ENCODE peak calls at places on chromosome X, in five cellular contexts. R, N, B, E and L are unnamed samples. For H3K4me1, the result is how much of the 10 kb centered on the place peaks cover.

GRCh38 chrX:24216037-24216436 is 66.5 kb downstream of the ZFX start:
- DNase-seq in R (no peak), N (no peak), B (no peak), E (no peak), L (no peak)

GRCh38 chrX:46029777-46030176 is 515.4 kb downstream of the ZNF674 start:
- DNase-seq in R (peak), N (no peak), B (no peak), E (no peak), L (no peak)

GRCh38 chrX:153735274-153735673 is 10.6 kb downstream of the ABCD1 start:
- DNase-seq in R (no peak), N (no peak), B (no peak), E (no peak), L (no peak)

GRCh38 chrX:72305286-72306084 is at the start of gene CITED1:
- DNase-seq in R (no peak), N (no peak), B (no peak), E (no peak), L (peak)

GRCh38 chrX:139766545-139766983 is 58.6 kb upstream of the MCF2 start:
- DNase-seq in R (no peak), N (no peak), B (no peak), E (no peak), L (no peak)

GRCh38 chrX:30597258-30598012 is 19.9 kb upstream of the TASL start:
- DNase-seq in R (no peak), N (no peak), B (no peak), E (no peak), L (no peak)

GRCh38 chrX:68936608-68937007 is 107.8 kb downstream of the EFNB1 start:
- DNase-seq in R (peak), N (no peak), B (no peak), E (peak), L (no peak)

GRCh38 chrX:13014111-13015094 is 30.0 kb downstream of the FAM9C start:
- DNase-seq in R (no peak), N (no peak), B (no peak), E (no peak), L (no peak)

GRCh38 chrX:41634284-41634683 is 54.5 kb upstream of the GPR34 start:
- DNase-seq in R (peak), N (no peak), B (no peak), E (peak), L (no peak)

GRCh38 chrX:41799661-41800060 is 75.7 kb downstream of the GPR82 start:
- DNase-seq in R (no peak), N (no peak), B (no peak), E (no peak), L (peak)

GRCh38 chrX:104112326-104112951 is at the start of gene ZCCHC18:
- DNase-seq in R (peak), N (peak), B (peak), E (no peak), L (peak)

GRCh38 chrX:53287493-53288138 is 6.2 kb upstream of the IQSEC2 start:
- DNase-seq in R (peak), N (peak), B (peak), E (peak), L (peak)

GRCh38 chrX:9383655-9384054 is 81.2 kb upstream of the TBL1X start:
- DNase-seq in R (no peak), N (no peak), B (no peak), E (no peak), L (no peak)

GRCh38 chrX:112163916-112164315 is 81.3 kb upstream of the TRPC5 start:
- DNase-seq in R (no peak), N (no peak), B (no peak), E (no peak), L (no peak)

GRCh38 chrX:130575831-130576404 is 174.1 kb downstream of the RBMX2 start:
- DNase-seq in R (peak), N (peak), B (no peak), E (no peak), L (peak)

GRCh38 chrX:40176979-40177430 is 79.2 kb upstream of the BCOR start:
- DNase-seq in R (peak), N (peak), B (no peak), E (no peak), L (no peak)

GRCh38 chrX:39679497-39680157 is 418.1 kb downstream of the BCOR start:
- DNase-seq in R (no peak), N (no peak), B (no peak), E (no peak), L (no peak)

GRCh38 chrX:9816094-9816700 is 30.0 kb downstream of the SHROOM2 start:
- DNase-seq in R (no peak), N (no peak), B (no peak), E (no peak), L (peak)

GRCh38 chrX:40952855-40953254 is 132.4 kb upstream of the USP9X start:
- DNase-seq in R (peak), N (no peak), B (no peak), E (no peak), L (no peak)

GRCh38 chrX:21998037-21998436 is 34.1 kb upstream of the PHEX start:
- DNase-seq in R (no peak), N (no peak), B (no peak), E (no peak), L (no peak)

GRCh38 chrX:78923198-78924015 is 21.8 kb upstream of the P2RY10 start:
- DNase-seq in R (no peak), N (no peak), B (no peak), E (no peak), L (no peak)

GRCh38 chrX:115642895-115643530 is 82.0 kb downstream of the PLS3 start:
- DNase-seq in R (peak), N (no peak), B (no peak), E (no peak), L (peak)

GRCh38 chrX:55340896-55341433 is 76.2 kb upstream of the PAGE3 start:
- DNase-seq in R (no peak), N (no peak), B (no peak), E (no peak), L (no peak)

GRCh38 chrX:54808109-54808604 is 612 bp downstream of the MAGED2 start:
- DNase-seq in R (peak), N (peak), B (peak), E (peak), L (peak)

GRCh38 chrX:112630187-112630586 is 49.6 kb downstream of the LHFPL1 start:
- DNase-seq in R (no peak), N (no peak), B (no peak), E (no peak), L (no peak)

GRCh38 chrX:39150210-39150609 is 349.0 kb downstream of the MID1IP1 start:
- DNase-seq in R (no peak), N (no peak), B (no peak), E (no peak), L (no peak)

GRCh38 chrX:17081535-17081934 is 135.1 kb downstream of the REPS2 start:
- DNase-seq in R (peak), N (no peak), B (no peak), E (no peak), L (no peak)

GRCh38 chrX:23012162-23012561 is 12.4 kb downstream of the DDX53 start:
- DNase-seq in R (no peak), N (no peak), B (no peak), E (no peak), L (no peak)

GRCh38 chrX:74535211-74535621 is 79.2 kb downstream of the RLIM start:
- DNase-seq in R (peak), N (no peak), B (no peak), E (no peak), L (peak)

GRCh38 chrX:56794831-56795230 is 65.8 kb downstream of the NBDY start:
- DNase-seq in R (no peak), N (no peak), B (no peak), E (no peak), L (no peak)

GRCh38 chrX:20433376-20433775 is 166.7 kb upstream of the RPS6KA3 start:
- DNase-seq in R (no peak), N (no peak), B (no peak), E (no peak), L (no peak)

GRCh38 chrX:131068945-131069719 is 11.0 kb downstream of the ARHGAP36 start:
- DNase-seq in R (peak), N (no peak), B (no peak), E (no peak), L (no peak)

GRCh38 chrX:1518512-1518911 is 18.5 kb downstream of the P2RY8 start:
- DNase-seq in R (no peak), N (no peak), B (peak), E (no peak), L (no peak)
- H3K4me1 ChIP-seq in R (under half), N (under half), B (under half), E (under half), L (under half)

DNA sequence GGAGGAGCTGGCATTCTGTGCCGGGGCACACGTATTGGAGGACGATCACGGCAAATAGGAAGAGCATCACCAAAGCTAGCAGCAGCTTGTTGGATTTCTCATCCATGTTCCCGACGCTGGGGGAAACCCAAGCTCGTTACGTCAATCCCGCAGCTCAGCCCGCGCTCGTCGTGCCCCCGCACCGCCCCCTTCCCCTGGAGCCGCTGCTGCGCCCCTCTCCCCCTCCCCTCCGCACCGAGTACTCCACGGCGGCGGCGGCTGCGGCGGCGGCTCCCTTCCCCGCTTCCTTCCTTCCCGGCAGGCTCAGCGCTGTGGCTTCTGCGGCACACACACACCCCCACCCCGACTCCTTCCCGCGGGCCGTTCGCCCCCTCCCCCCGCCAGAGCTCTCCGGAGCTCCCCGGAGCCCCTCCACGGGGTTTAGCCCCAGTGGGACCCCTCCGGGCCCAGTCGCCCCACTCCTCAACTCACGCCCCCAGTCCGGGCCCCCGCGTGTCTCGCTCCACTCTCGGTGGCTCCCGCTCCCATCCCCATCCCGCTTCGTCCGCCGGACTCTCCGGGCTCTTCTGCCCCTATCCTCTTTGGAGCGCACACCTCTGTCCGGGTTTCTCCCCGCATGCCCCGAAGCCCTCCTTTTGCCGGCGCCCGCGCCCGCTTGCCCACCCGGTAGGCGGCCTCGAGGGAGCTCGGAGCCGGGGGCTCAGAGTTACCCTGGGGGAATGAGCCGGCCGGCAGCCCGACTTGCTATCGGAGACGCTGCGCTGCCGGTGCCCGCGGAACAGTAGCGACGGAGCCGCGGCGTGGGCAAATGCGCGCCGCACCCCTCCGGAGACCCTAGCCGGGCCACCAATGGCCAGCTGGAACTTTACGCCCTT is 981 bp downstream of the HS6ST2 start:
- DNase-seq in R (no peak), N (peak), B (no peak), E (no peak), L (peak)
- H3K4me3 ChIP-seq in R (peak), N (peak), B (no peak), E (peak), L (peak)

GRCh38 chrX:48914593-48915493 is 3.4 kb upstream of the SLC35A2 start:
- DNase-seq in R (no peak), N (no peak), B (no peak), E (no peak), L (no peak)
- H3K4me1 ChIP-seq in R (under half), N (under half), B (under half), E (under half), L (under half)

GRCh38 chrX:106613277-106613676 is 1.5 kb downstream of the RADX start:
- DNase-seq in R (no peak), N (no peak), B (no peak), E (no peak), L (no peak)
- H3K4me3 ChIP-seq in R (no peak), N (peak), B (peak), E (peak), L (peak)

DNA sequence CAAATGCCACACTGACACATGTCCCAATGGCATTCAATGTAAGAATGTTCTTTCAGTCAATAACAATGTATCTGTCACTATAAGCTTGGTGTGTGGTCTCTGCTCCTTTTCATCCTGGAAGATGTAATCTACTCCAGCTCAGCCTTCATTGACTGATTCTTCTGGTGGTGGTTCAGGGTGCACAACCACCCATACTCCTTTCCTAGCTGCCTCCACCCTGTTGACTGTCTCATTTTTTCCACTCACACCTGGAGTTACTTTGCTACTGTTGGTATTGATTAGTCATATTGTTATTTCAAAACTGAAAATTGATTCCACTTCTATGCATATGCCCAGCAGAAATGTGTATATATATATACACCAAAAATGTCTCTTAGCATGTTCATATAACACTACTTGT is 140.5 kb downstream of the ASB9 start:
- DNase-seq in R (no peak), N (no peak), B (no peak), E (no peak), L (no peak)
- H3K4me1 ChIP-seq in R (under half), N (under half), B (under half), E (under half), L (under half)

GRCh38 chrX:114472788-114473187 is 111.1 kb upstream of the HTR2C start:
- DNase-seq in R (no peak), N (no peak), B (no peak), E (no peak), L (no peak)
- H3K4me3 ChIP-seq in R (no peak), N (no peak), B (no peak), E (no peak), L (no peak)